ENCODE peak calls at places on chromosomes 11 and 22, in ten cellular contexts. Q is bronchial epithelial cell; O is activated CD4-positive, alpha-beta T cell treated with anti-CD3 and anti-CD28 coated beads, Interleukin-2, amount 50 U/mL, for 48 hours; D is NCI-H1092; C is ovary; H is activated T-cell treated with anti-CD3 and anti-CD28 coated beads for 1 hour; J is LoVo; P is tibial artery; S is amniotic stem cell; F is GM23248. V is an unnamed sample.

GRCh38 chr11:96314326-96315050 is 28.5 kb downstream of the MAML2 start:
- DNase-seq in C (no peak), H (no peak), J (peak; percentile 85), S (no peak), D (no peak), O (no peak), P (no peak), Q (peak; percentile 86), F (peak; percentile 66), V (peak; percentile 42)

GRCh38 chr11:117900720-117901440 is 24.4 kb upstream of the FXYD6 start:
- DNase-seq in Q (peak; percentile 76), C (peak; percentile 8), P (peak; percentile 38), F (no peak), S (no peak), J (no peak), D (no peak), H (no peak), O (no peak), V (peak; percentile 30)

GRCh38 chr11:68973219-68973618 is 7.6 kb downstream of the MRGPRD start:
- DNase-seq in S (no peak), P (peak; percentile 1), F (no peak), H (no peak), Q (no peak), O (no peak), C (no peak), J (no peak), D (no peak), V (no peak)

GRCh38 chr11:34523053-34523452 is 9.5 kb upstream of the ELF5 start:
- DNase-seq in F (no peak), S (no peak), Q (no peak), O (no peak), J (no peak), C (no peak), H (no peak), P (no peak), D (no peak), V (no peak)

GRCh38 chr11:11463397-11463796 is 110.3 kb upstream of the CSNK2A3 start:
- DNase-seq in C (no peak), D (no peak), Q (no peak), S (no peak), H (no peak), P (no peak), F (peak; percentile 32), O (no peak), J (no peak), V (no peak)

GRCh38 chr22:49687333-49687732 is 140.3 kb downstream of the BRD1 start:
- DNase-seq in O (no peak), J (no peak), S (no peak), C (no peak), Q (no peak), D (no peak), F (no peak), P (no peak), H (no peak), V (no peak)

GRCh38 chr11:62882428-62882742 is 1.7 kb downstream of the SLC3A2 start:
- DNase-seq in S (no peak), C (no peak), P (no peak), J (no peak), O (no peak), F (peak; percentile 35), Q (no peak), H (no peak), D (no peak), V (no peak)

GRCh38 chr11:55942785-55943392 is 6.7 kb upstream of the OR5I1 start:
- DNase-seq in S (no peak), H (no peak), D (peak; percentile 8), O (no peak), J (peak; percentile 40), Q (peak; percentile 61), P (no peak), C (no peak), F (peak; percentile 49), V (peak; percentile 3)

GRCh38 chr11:59765068-59765770 is 10.0 kb downstream of the STX3 start:
- DNase-seq in D (no peak), C (no peak), H (no peak), S (no peak), O (no peak), P (no peak), F (no peak), J (no peak), Q (no peak), V (no peak)

GRCh38 chr11:118530180-118530682 is 761 bp upstream of the TMEM25 start:
- DNase-seq in F (peak; percentile 46), J (peak; percentile 31), P (no peak), C (no peak), S (no peak), O (no peak), D (peak; percentile 80), H (no peak), Q (peak; percentile 14), V (peak; percentile 22)

GRCh38 chr11:112343368-112344039 is 82.8 kb upstream of the PLET1 start:
- DNase-seq in S (no peak), H (no peak), Q (peak; percentile 14), J (no peak), D (peak; percentile 22), P (no peak), F (no peak), C (no peak), O (no peak), V (no peak)

GRCh38 chr11:64482588-64482987 is 108.4 kb upstream of the SLC22A12 start:
- DNase-seq in D (no peak), P (no peak), Q (no peak), H (no peak), F (no peak), S (no peak), J (no peak), C (no peak), O (no peak), V (no peak)

GRCh38 chr11:120835601-120836228 is 188.2 kb upstream of the TBCEL start:
- DNase-seq in D (no peak), F (peak; percentile 23), H (no peak), O (peak; percentile 58), P (no peak), S (no peak), J (no peak), Q (peak; percentile 17), C (no peak), V (no peak)

GRCh38 chr11:27545946-27546345 is 39.4 kb upstream of the LIN7C start:
- DNase-seq in P (no peak), O (no peak), H (no peak), J (no peak), D (peak; percentile 1), S (no peak), F (no peak), Q (no peak), C (no peak), V (no peak)

GRCh38 chr22:37295946-37296345 is 13.6 kb downstream of the CYTH4 start:
- DNase-seq in H (no peak), F (no peak), Q (no peak), O (no peak), S (no peak), J (no peak), D (no peak), C (no peak), P (no peak), V (no peak)

GRCh38 chr22:49073873-49074417 is 753.7 kb downstream of the BRD1 start:
- DNase-seq in O (no peak), C (no peak), J (no peak), P (no peak), D (no peak), Q (no peak), S (no peak), H (no peak), F (no peak), V (no peak)

GRCh38 chr22:29330291-29330690 is 14.8 kb upstream of the RASL10A start:
- DNase-seq in O (no peak), J (no peak), H (no peak), P (no peak), Q (no peak), C (no peak), F (no peak), D (no peak), S (no peak), V (no peak)

V was measured in RWPE1.